ENCODE peak calls at places on chromosomes 4 and X, in eight cellular contexts. P, D, C, N, W, B, O and F are unnamed samples.
A peak's percentile ranks its signal among the peaks of the same experiment; 100 is the strongest.

GRCh38 chr4:71635094-71635493 is 148.8 kb downstream of the GC start:
- DNase-seq in P (no peak), D (no peak), C (no peak), N (no peak), W (no peak), B (no peak), O (no peak), F (no peak)

GRCh38 chr4:168098257-168098717 is 6.0 kb downstream of the ANXA10 start:
- DNase-seq in P (no peak), D (no peak), C (no peak), N (peak; percentile 62), W (no peak), B (no peak), O (no peak), F (no peak)

GRCh38 chr4:152045781-152046571 is 285.2 kb upstream of the GATB start:
- DNase-seq in P (no peak), D (no peak), C (peak; percentile 65), N (no peak), W (peak; percentile 45), B (peak; percentile 22), O (no peak), F (no peak)

GRCh38 chr4:86055898-86056297 is 304.0 kb downstream of the MAPK10 start:
- DNase-seq in P (no peak), D (no peak), C (no peak), N (peak; percentile 18), W (no peak), B (no peak), O (no peak), F (no peak)

GRCh38 chr4:111556861-111557260 is 588.4 kb upstream of the FAM241A start:
- DNase-seq in P (no peak), D (no peak), C (no peak), N (peak; percentile 15), W (no peak), B (no peak), O (no peak), F (no peak)

GRCh38 chr4:165874072-165874798 is 1.2 kb downstream of the TLL1 start:
- DNase-seq in P (no peak), D (no peak), C (peak; percentile 28), N (no peak), W (no peak), B (no peak), O (no peak), F (no peak)

GRCh38 chrX:50697691-50698090 is 116.3 kb downstream of the SHROOM4 start:
- DNase-seq in P (no peak), D (no peak), C (no peak), N (peak; percentile 79), W (no peak), B (no peak), O (peak; percentile 20), F (no peak)

GRCh38 chr4:185534534-185534849 is 815 bp downstream of the PDLIM3 start:
- DNase-seq in P (no peak), D (no peak), C (no peak), N (no peak), W (no peak), B (no peak), O (no peak), F (no peak)

GRCh38 chr4:6773616-6774540 is 8.6 kb upstream of the KIAA0232 start:
- DNase-seq in P (no peak), D (no peak), C (no peak), N (no peak), W (no peak), B (no peak), O (peak; percentile 63), F (no peak)

GRCh38 chrX:51420610-51421009 is 75.8 kb downstream of the NUDT11 start:
- DNase-seq in P (peak; percentile 20), D (no peak), C (no peak), N (peak; percentile 45), W (no peak), B (peak; percentile 37), O (peak; percentile 31), F (no peak)

GRCh38 chr4:174912919-174913543 is 5.1 kb upstream of the ADAM29 start:
- DNase-seq in P (no peak), D (no peak), C (no peak), N (no peak), W (no peak), B (no peak), O (no peak), F (no peak)

GRCh38 chrX:110125435-110125834 is 122.5 kb downstream of the TMEM164 start:
- DNase-seq in P (no peak), D (no peak), C (peak; percentile 33), N (peak; percentile 12), W (no peak), B (no peak), O (no peak), F (no peak)

GRCh38 chr4:3010998-3011397 is 47.6 kb downstream of the GRK4 start:
- DNase-seq in P (no peak), D (no peak), C (peak; percentile 28), N (peak; percentile 78), W (no peak), B (no peak), O (peak; percentile 27), F (no peak)

GRCh38 chr4:5888222-5888701 is 4.6 kb downstream of the CRMP1 start:
- DNase-seq in P (no peak), D (no peak), C (peak; percentile 16), N (no peak), W (no peak), B (no peak), O (no peak), F (no peak)

GRCh38 chr4:167622481-167623240 is 388.4 kb upstream of the SPOCK3 start:
- DNase-seq in P (no peak), D (no peak), C (peak; percentile 73), N (peak; percentile 19), W (peak; percentile 19), B (no peak), O (peak; percentile 30), F (no peak)

GRCh38 chr4:55397521-55398321 is 2.0 kb downstream of the TMEM165 start:
- DNase-seq in P (no peak), D (no peak), C (no peak), N (peak; percentile 90), W (no peak), B (no peak), O (no peak), F (no peak)
- TF ChIP-seq POLR2A in P (no peak), D (no peak), C (peak; percentile 39), N (peak; percentile 58), W (peak; percentile 48), B (no peak), O (peak; percentile 43), F (no peak)

DNA sequence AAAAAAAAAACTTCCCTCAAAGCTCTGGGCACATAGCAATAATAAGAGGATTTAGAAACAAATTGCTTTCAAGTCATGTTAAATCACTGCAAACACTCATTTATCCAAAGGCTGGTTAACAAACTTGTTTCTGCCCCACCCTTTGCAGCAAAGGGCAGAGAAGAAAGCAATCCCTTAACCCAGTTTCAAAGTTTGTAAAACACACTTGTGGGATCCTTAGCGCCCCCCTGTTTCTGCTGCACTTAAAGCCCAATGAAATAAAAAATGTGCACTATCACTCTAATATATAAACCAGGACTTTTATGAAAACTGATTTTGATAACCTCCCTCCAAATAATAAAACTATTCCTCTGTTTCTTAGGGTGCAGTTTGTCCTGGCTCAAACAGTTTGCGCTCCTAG is 3.3 kb upstream of the PCDH10 start:
- DNase-seq in P (no peak), D (no peak), C (no peak), N (no peak), W (no peak), B (no peak), O (no peak), F (no peak)
- H3K4me3 ChIP-seq in P (no peak overlapping the region), D (no peak overlapping the region), C (no peak overlapping the region), N (no peak overlapping the region), W (no peak overlapping the region), B (no peak overlapping the region), O (no peak overlapping the region), F (no peak overlapping the region)

DNA sequence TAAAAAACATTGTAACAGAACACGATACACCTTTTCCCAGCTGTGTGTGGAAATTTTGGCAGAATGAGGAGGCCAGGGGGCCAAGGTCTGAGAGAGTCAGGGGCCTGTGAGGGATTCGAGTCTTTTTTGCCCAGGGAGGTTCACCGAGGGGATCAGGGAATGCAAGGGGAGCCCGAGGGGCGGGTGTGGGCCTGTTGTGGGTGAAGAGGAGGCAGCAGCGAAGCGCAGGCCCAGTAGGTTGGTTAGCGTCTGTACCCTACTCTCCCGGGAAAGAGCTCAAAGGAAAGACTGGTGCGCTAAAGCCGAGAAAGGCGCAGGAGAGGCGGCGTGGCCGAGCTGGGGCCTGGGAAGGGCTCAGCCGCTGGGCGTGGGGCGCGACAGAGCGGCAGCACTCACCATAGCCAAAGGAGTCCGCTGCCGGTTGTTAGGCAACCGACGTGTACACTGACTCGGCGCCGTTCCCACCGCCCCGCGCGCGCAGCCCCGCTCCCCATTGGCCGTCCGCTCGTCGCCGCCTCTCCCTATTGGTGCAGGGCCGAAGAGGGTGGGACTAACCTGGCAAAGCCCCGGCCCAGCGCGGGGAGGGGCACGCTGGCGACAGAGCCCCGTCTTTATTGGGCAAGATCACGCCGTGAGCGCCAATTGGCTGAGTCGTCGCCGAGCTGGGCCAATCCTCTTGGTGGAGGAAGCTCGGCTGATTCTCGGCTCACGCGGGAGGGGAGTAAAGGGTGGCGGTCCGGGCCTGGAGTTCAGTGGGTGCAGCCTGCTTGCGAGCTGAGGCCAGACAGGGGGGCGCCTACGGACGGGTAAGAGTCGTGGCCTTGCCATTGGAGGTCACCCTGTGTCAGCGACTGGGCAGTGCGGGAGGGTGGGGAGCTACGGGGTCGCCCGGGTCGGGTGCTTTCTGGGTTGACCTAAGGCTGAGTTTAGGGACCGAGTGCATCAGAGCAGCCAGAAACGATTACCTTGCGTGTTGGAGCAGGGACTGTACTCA is at the start of the genes CETN2 and NSDHL:
- DNase-seq in P (peak; percentile 89), D (peak; percentile 80), C (peak; percentile 96), N (peak; percentile 93), W (peak; percentile 96), B (peak; percentile 95), O (peak; percentile 97), F (peak; percentile 98)
- TF ChIP-seq POLR2A in P (peak; percentile 65), D (peak; percentile 85), C (peak; percentile 69), N (peak; percentile 82), W (peak; percentile 63), B (no peak), O (peak; percentile 72), F (no peak)

GRCh38 chr4:106337916-106338315 is 21.6 kb downstream of the AIMP1 start:
- DNase-seq in P (no peak), D (no peak), C (no peak), N (no peak), W (no peak), B (no peak), O (no peak), F (no peak)

GRCh38 chr4:106329027-106329618 is 12.8 kb downstream of the AIMP1 start:
- DNase-seq in P (no peak), D (no peak), C (no peak), N (peak; percentile 53), W (no peak), B (no peak), O (no peak), F (no peak)

GRCh38 chr4:106333186-106333585 is 16.8 kb downstream of the AIMP1 start:
- DNase-seq in P (no peak), D (no peak), C (no peak), N (no peak), W (no peak), B (no peak), O (no peak), F (no peak)

GRCh38 chr4:106338671-106339070 is 22.3 kb downstream of the AIMP1 start:
- DNase-seq in P (no peak), D (no peak), C (no peak), N (no peak), W (no peak), B (no peak), O (no peak), F (no peak)

DNA sequence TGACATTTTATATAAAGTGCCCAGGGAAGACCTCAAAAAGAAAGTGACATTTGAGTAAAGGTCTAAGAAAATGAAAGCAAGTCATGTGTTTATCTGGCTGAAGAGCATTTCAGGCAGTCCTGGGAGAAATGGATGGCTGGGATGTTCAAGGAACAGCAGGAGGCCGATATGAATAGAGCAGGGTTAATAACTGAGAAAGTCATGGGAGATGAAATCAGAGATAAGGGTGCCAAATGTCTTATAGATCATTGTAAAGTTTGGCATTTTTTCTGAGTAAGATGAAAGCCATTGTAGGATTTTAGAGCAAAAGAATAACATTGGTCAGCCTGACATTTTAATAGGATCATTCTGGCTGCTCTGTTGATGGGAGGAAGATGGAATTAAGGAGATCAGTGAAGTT is 18.4 kb downstream of the AIMP1 start:
- DNase-seq in P (no peak), D (no peak), C (no peak), N (no peak), W (no peak), B (no peak), O (no peak), F (no peak)
- H3K4me3 ChIP-seq in P (no peak overlapping the region), D (no peak overlapping the region), C (no peak overlapping the region), N (no peak overlapping the region), W (no peak overlapping the region), B (no peak overlapping the region), O (no peak overlapping the region), F (no peak overlapping the region)